ENCODE peak calls at places on chromosomes 7 and 10, in ten cellular contexts. O is astrocyte of the spinal cord; A is aorta; Q is heart right ventricle; F is AG04450; J is CD4-positive, alpha-beta memory T cell; V is stomach; M is NB4; Z is AG09309; Y is pancreas. U is an unnamed sample.

GRCh38 chr7:130888468-130888867 is 154.5 kb upstream of the KLF14 start:
- DNase-seq in Q (no peak), O (no peak), M (no peak), V (no peak), J (no peak), A (no peak), F (no peak), Y (no peak), Z (no peak), U (no peak)

GRCh38 chr10:99280472-99280871 is 44.8 kb upstream of the HPSE2 start:
- DNase-seq in Z (no peak), V (no peak), F (no peak), J (no peak), Q (no peak), A (no peak), O (no peak), M (no peak), Y (no peak), U (no peak)

GRCh38 chr10:69769395-69769989 is 32.2 kb upstream of the COL13A1 start:
- DNase-seq in Y (peak; percentile 47), O (peak; percentile 93), F (peak; percentile 33), A (peak; percentile 88), M (peak; percentile 82), Z (peak; percentile 43), Q (peak; percentile 30), J (no peak), V (no peak), U (no peak)

GRCh38 chr7:36286241-36286640 is 103.4 kb upstream of the ANLN start:
- DNase-seq in M (no peak), Q (no peak), Z (no peak), Y (no peak), V (no peak), F (no peak), A (no peak), O (no peak), J (peak; percentile 91), U (peak; percentile 72)

GRCh38 chr7:154832557-154833138 is 170.3 kb downstream of the PAXIP1 start:
- DNase-seq in Z (no peak), A (no peak), M (peak; percentile 65), Q (no peak), F (no peak), V (peak; percentile 49), O (no peak), Y (no peak), J (no peak), U (no peak)

GRCh38 chr7:105581066-105581811 is at the start of gene EFCAB10:
- DNase-seq in M (no peak), Y (peak; percentile 71), A (peak; percentile 80), Q (peak; percentile 51), Z (no peak), J (peak; percentile 26), F (no peak), O (peak; percentile 60), V (peak; percentile 70), U (peak; percentile 23)

GRCh38 chr7:90599892-90600555 is 3.9 kb downstream of the CDK14 start:
- DNase-seq in Y (no peak), V (no peak), J (no peak), M (peak; percentile 80), Q (no peak), Z (no peak), A (no peak), F (no peak), O (no peak), U (no peak)

GRCh38 chr7:132211971-132212370 is 364.3 kb downstream of the PLXNA4 start:
- DNase-seq in A (no peak), Q (no peak), M (no peak), F (no peak), Y (no peak), Z (no peak), V (no peak), J (no peak), O (no peak), U (no peak)

GRCh38 chr7:106283831-106284515 is 810 bp downstream of the NAMPT start:
- DNase-seq in J (peak; percentile 39), A (peak; percentile 81), O (peak; percentile 44), Q (peak; percentile 53), V (peak; percentile 65), F (no peak), Z (no peak), Y (peak; percentile 62), M (peak; percentile 72), U (no peak)

GRCh38 chr7:70230761-70231160 is 632.5 kb downstream of the AUTS2 start:
- DNase-seq in J (no peak), A (no peak), F (no peak), O (no peak), Q (no peak), Z (no peak), M (no peak), Y (no peak), V (no peak), U (no peak)

GRCh38 chr7:128453836-128454804 is 1.6 kb upstream of the HILPDA start:
- DNase-seq in A (peak; percentile 93), Y (peak; percentile 77), V (peak; percentile 88), Z (peak; percentile 52), M (no peak), F (peak; percentile 53), Q (peak; percentile 86), O (peak; percentile 90), J (no peak), U (no peak)

GRCh38 chr7:99407849-99408346 is 499 bp downstream of the PDAP1 start:
- DNase-seq in F (no peak), Y (peak; percentile 69), V (peak; percentile 40), O (peak; percentile 82), Q (peak; percentile 37), J (no peak), Z (peak; percentile 39), A (peak; percentile 94), M (peak; percentile 63), U (peak; percentile 18)

GRCh38 chr10:21372651-21373410 is 152.7 kb downstream of the SKIDA1 start:
- DNase-seq in F (peak; percentile 81), O (peak; percentile 95), Z (peak; percentile 69), Q (no peak), J (peak; percentile 49), Y (no peak), V (no peak), A (no peak), M (peak; percentile 55), U (peak; percentile 0)
- H3K4me3 ChIP-seq in F (peak overlapping the region; percentile 42), O (no peak overlapping the region), Z (no peak overlapping the region), Q (no peak overlapping the region), J (no peak overlapping the region), Y (no peak overlapping the region), V (no peak overlapping the region), A (no peak overlapping the region), M (no peak overlapping the region), U (no peak overlapping the region)

GRCh38 chr7:4744391-4745264 is 30.8 kb upstream of the AP5Z1 start:
- DNase-seq in Q (peak; percentile 100), M (no peak), Z (peak; percentile 99), A (peak; percentile 99), O (peak; percentile 100), V (peak; percentile 97), J (peak; percentile 84), F (peak; percentile 99), Y (peak; percentile 97), U (peak; percentile 68)
- H3K4me3 ChIP-seq in Q (peak overlapping the region; percentile 36), M (no peak overlapping the region), Z (no peak overlapping the region), A (no peak overlapping the region), O (no peak overlapping the region), V (peak overlapping the region; percentile 30), J (peak overlapping the region; percentile 20), F (peak overlapping the region; percentile 41), Y (peak overlapping the region; percentile 19), U (peak overlapping the region; percentile 50)

GRCh38 chr10:121527690-121528089 is 70.6 kb downstream of the FGFR2 start:
- DNase-seq in F (no peak), M (no peak), O (peak; percentile 76), V (no peak), Y (no peak), Z (peak; percentile 41), Q (no peak), A (no peak), J (no peak), U (no peak)

GRCh38 chr10:121526801-121527221 is 71.4 kb downstream of the FGFR2 start:
- DNase-seq in Y (no peak), M (peak; percentile 32), Q (no peak), O (no peak), A (no peak), J (no peak), Z (no peak), F (no peak), V (no peak), U (no peak)

GRCh38 chr10:121525276-121526039 is 72.8 kb downstream of the FGFR2 start:
- DNase-seq in V (no peak), Q (no peak), Z (no peak), A (no peak), F (no peak), Y (no peak), O (no peak), J (no peak), M (no peak), U (no peak)

GRCh38 chr10:121524138-121524817 is 74.0 kb downstream of the FGFR2 start:
- DNase-seq in A (no peak), Q (no peak), O (peak; percentile 32), F (no peak), M (no peak), J (no peak), Y (no peak), V (no peak), Z (peak; percentile 29), U (no peak)

DNA sequence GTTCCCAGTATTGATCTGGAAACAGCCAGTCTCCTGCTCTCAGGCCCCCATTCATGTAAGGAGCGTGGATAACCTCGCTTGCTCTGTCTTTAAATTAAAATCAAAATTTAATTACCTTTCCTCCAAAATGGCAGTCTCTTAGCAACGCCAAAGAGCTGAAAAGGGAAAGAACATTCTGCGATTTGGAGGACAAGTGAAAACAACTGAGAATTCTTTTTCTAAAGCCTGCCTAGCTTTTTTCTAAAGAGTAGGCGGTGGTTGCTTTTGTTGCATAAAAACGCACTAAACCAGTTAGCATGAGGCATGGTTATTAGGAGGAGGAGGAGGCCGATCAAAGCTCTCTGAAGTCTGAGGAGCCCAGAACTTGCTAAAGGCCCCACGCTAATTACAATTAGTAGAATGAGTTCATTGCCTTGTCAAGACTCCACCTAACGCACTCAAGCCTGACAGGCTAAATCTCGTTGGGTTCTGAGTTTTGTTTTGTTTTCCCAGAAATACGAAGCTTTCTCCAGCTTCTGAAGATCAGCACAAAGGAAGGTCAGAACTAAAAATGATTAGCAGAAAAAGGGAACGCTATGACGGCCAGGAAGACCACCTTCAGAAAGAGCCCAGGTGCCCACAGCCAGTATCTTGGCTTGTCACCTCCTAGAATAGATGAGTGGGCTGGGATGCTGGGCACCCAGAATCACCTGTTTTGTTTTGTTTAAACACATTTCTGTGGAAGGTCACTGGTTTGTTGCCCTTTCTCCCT is 72.0 kb downstream of the FGFR2 start:
- DNase-seq in V (no peak), J (no peak), M (no peak), Z (no peak), A (no peak), F (no peak), Q (no peak), O (no peak), Y (no peak), U (no peak)
- H3K4me3 ChIP-seq in V (no peak overlapping the region), J (no peak overlapping the region), M (no peak overlapping the region), Z (no peak overlapping the region), A (no peak overlapping the region), F (no peak overlapping the region), Q (no peak overlapping the region), O (no peak overlapping the region), Y (no peak overlapping the region), U (no peak overlapping the region)

DNA sequence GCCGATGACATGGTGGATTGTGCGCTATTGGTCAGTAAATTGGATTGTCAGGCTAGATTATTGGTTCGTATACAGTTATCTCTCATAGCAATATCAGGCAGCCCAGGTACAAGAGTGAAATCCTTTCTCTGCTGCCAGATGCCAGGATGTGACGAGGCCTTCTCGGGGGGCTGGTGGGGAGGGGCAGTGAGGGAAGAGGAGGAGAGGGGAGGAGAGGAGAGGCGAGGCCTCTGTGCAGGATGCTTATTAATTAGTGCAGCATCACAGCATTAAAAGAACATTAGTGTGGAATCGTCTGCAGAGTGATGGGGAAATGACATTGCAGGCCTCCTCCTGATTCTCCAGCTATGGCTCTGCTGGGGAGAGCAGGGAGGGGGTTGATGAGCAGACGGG is 30.5 kb upstream of the SLF2 start:
- DNase-seq in O (no peak), A (no peak), Y (no peak), Q (no peak), V (no peak), J (no peak), Z (no peak), M (no peak), F (no peak), U (no peak)
- H3K4me3 ChIP-seq in O (no peak overlapping the region), A (no peak overlapping the region), Y (no peak overlapping the region), Q (no peak overlapping the region), V (no peak overlapping the region), J (no peak overlapping the region), Z (no peak overlapping the region), M (no peak overlapping the region), F (no peak overlapping the region), U (no peak overlapping the region)